ENCODE peak calls at places on chromosomes 16 and 17, in seven cellular contexts. Q is HEK293T; R is body of pancreas; S is stimulated activated CD8-positive, alpha-beta memory T cell treated with anti-CD3 and anti-CD28 coated beads, Interleukin-7, amount 100 ng/mL, for 1 hour; Y is head of caudate nucleus; M is NCI-H524; W is C1 segment of cervical spinal cord. F is an unnamed sample.

GRCh38 chr17:43363926-43364285 is 34.9 kb upstream of the ARL4D start:
- DNase-seq in Q (no peak), R (no peak), S (no peak), Y (no peak), M (no peak), W (no peak), F (no peak)

GRCh38 chr16:26599786-26600107 is 467.0 kb upstream of the C16orf82 start:
- DNase-seq in Q (no peak), R (no peak), S (no peak), Y (no peak), M (no peak), W (no peak), F (no peak)

GRCh38 chr17:32998893-32999240 is 7.2 kb downstream of the SPACA3 start:
- DNase-seq in Q (no peak), R (no peak), S (no peak), Y (no peak), M (no peak), W (no peak), F (no peak)

GRCh38 chr16:86808863-86809444 is 230.6 kb downstream of the FOXL1 start:
- DNase-seq in Q (no peak), R (no peak), S (no peak), Y (no peak), M (no peak), W (no peak), F (no peak)

GRCh38 chr16:68685685-68686478 is 40.8 kb downstream of the CDH3 start:
- DNase-seq in Q (no peak), R (no peak), S (no peak), Y (no peak), M (no peak), W (no peak), F (no peak)

GRCh38 chr16:66845791-66846221 is 1.6 kb downstream of the CA7 start:
- DNase-seq in Q (no peak), R (no peak), S (no peak), Y (peak; percentile 68), M (peak; percentile 87), W (no peak), F (no peak)

GRCh38 chr16:1929578-1930337 is 11.5 kb upstream of the HS3ST6 start:
- DNase-seq in Q (peak; percentile 99), R (peak; percentile 92), S (peak; percentile 89), Y (peak; percentile 82), M (peak; percentile 43), W (peak; percentile 70), F (peak; percentile 83)

GRCh38 chr17:15091825-15092224 is 173.3 kb downstream of the PMP22 start:
- DNase-seq in Q (no peak), R (no peak), S (no peak), Y (no peak), M (no peak), W (no peak), F (no peak)

GRCh38 chr16:77171750-77172635 is 19.0 kb upstream of the MON1B start:
- DNase-seq in Q (peak; percentile 57), R (peak; percentile 13), S (no peak), Y (no peak), M (peak; percentile 67), W (no peak), F (peak; percentile 66)

GRCh38 chr17:30812218-30813177 is 12.0 kb downstream of the CRLF3 start:
- DNase-seq in Q (no peak), R (no peak), S (no peak), Y (no peak), M (no peak), W (no peak), F (no peak)

GRCh38 chr17:75504347-75505151 is 10.8 kb downstream of the CASKIN2 start:
- DNase-seq in Q (peak; percentile 67), R (peak; percentile 68), S (no peak), Y (no peak), M (no peak), W (no peak), F (no peak)

F was measured in cerebellum.